ENCODE peak calls at places on chromosomes 1 and 21, in five cellular contexts. H is psoas muscle; L is activated naive CD8-positive, alpha-beta T cell treated with anti-CD3 and anti-CD28 coated beads for 36 hours; N is fibroblast of gingiva; A is IMR-90. K is an unnamed sample.

GRCh38 chr21:35528109-35529042 is 479.3 kb upstream of the RUNX1 start:
- DNase-seq in H (peak; percentile 50), L (peak; percentile 45), N (peak; percentile 34), A (peak; percentile 20), K (no peak)

GRCh38 chr1:6580119-6580587 is 359 bp downstream of the ZBTB48 start:
- DNase-seq in H (peak; percentile 64), L (no peak), N (no peak), A (no peak), K (no peak)

GRCh38 chr1:9010781-9011323 is 15.4 kb downstream of the SLC2A7 start:
- DNase-seq in H (no peak), L (no peak), N (no peak), A (no peak), K (no peak)

GRCh38 chr1:40697436-40697835 is 5.9 kb downstream of the NFYC start:
- DNase-seq in H (no peak), L (no peak), N (no peak), A (no peak), K (no peak)

GRCh38 chr1:27772071-27772470 is 948 bp upstream of the STX12 start:
- DNase-seq in H (no peak), L (no peak), N (no peak), A (no peak), K (no peak)

GRCh38 chr1:89670168-89670567 is 37.2 kb downstream of the LRRC8C start:
- DNase-seq in H (no peak), L (no peak), N (peak; percentile 46), A (no peak), K (peak; percentile 26)

GRCh38 chr1:2135425-2135824 is 59.1 kb downstream of the FAAP20 start:
- DNase-seq in H (no peak), L (no peak), N (peak; percentile 45), A (peak; percentile 85), K (peak; percentile 70)

GRCh38 chr1:236880209-236880608 is 85.1 kb downstream of the MTR start:
- DNase-seq in H (no peak), L (no peak), N (no peak), A (no peak), K (no peak)

GRCh38 chr1:5681654-5682053 is 310.6 kb downstream of the NPHP4 start:
- DNase-seq in H (no peak), L (no peak), N (no peak), A (no peak), K (no peak)

GRCh38 chr1:154141240-154141639 is 13.6 kb downstream of the NUP210L start:
- DNase-seq in H (no peak), L (no peak), N (peak; percentile 59), A (peak; percentile 51), K (no peak)

GRCh38 chr1:246527402-246528088 is 20.5 kb upstream of the SMYD3 start:
- DNase-seq in H (no peak), L (no peak), N (no peak), A (no peak), K (no peak)

GRCh38 chr1:212791261-212791675 is 309 bp downstream of the NSL1 start:
- DNase-seq in H (no peak), L (no peak), N (peak; percentile 90), A (peak; percentile 65), K (peak; percentile 91)

GRCh38 chr1:205667909-205668643 is 12.2 kb downstream of the SLC45A3 start:
- DNase-seq in H (no peak), L (no peak), N (no peak), A (no peak), K (no peak)

GRCh38 chr1:43430831-43431230 is 22.9 kb downstream of the HYI start:
- DNase-seq in H (no peak), L (no peak), N (no peak), A (no peak), K (no peak)